ENCODE peak calls at places on chromosomes 16 and 17, in eight cellular contexts. Q is OCI-LY7, S is brain microvascular endothelial cell, O is HCT116, C is cardiac muscle cell, J is PC-9, H is lower lobe of right lung, P is colonic mucosa. L is an unnamed sample.

GRCh38 chr17:41621916-41622315 is 2.5 kb downstream of the KRT17 start:
- DNase-seq in P (no peak), S (no peak), H (no peak), C (no peak), Q (no peak), J (no peak), O (no peak), L (no peak)

GRCh38 chr16:66250686-66251405 is 115.6 kb upstream of the CDH5 start:
- DNase-seq in Q (no peak), C (peak; percentile 96), J (peak; percentile 16), S (peak; percentile 71), P (peak; percentile 48), H (peak; percentile 61), O (no peak), L (peak; percentile 60)

GRCh38 chr16:67928561-67929364 is 2.9 kb downstream of the CTRL start:
- DNase-seq in O (peak; percentile 24), J (no peak), H (peak; percentile 76), P (peak; percentile 84), Q (peak; percentile 80), C (peak; percentile 70), S (peak; percentile 34), L (peak; percentile 80)

GRCh38 chr16:86044241-86044671 is 145.3 kb downstream of the IRF8 start:
- DNase-seq in H (no peak), S (peak; percentile 2), P (no peak), Q (peak; percentile 46), J (no peak), O (peak; percentile 57), C (peak; percentile 64), L (peak; percentile 5)

GRCh38 chr16:57485916-57486857 is at the start of gene DOK4:
- DNase-seq in J (no peak), P (peak; percentile 88), H (peak; percentile 88), O (no peak), S (peak; percentile 48), C (peak; percentile 80), Q (peak; percentile 69), L (peak; percentile 75)

GRCh38 chr16:65617421-65617820 is 495.6 kb upstream of the CDH11 start:
- DNase-seq in H (no peak), J (no peak), Q (no peak), O (no peak), C (peak; percentile 13), S (no peak), P (no peak), L (no peak)

GRCh38 chr16:84786605-84787302 is 33.0 kb upstream of the CRISPLD2 start:
- DNase-seq in J (peak; percentile 83), C (no peak), O (no peak), S (no peak), H (no peak), P (peak; percentile 36), Q (no peak), L (no peak)

GRCh38 chr17:42586514-42587230 is 9.1 kb upstream of the PSMC3IP start:
- DNase-seq in J (no peak), H (no peak), C (no peak), P (no peak), Q (peak; percentile 67), O (no peak), S (no peak), L (no peak)

GRCh38 chr17:7851438-7852261 is 3.2 kb upstream of the TMEM88 start:
- DNase-seq in Q (peak; percentile 95), P (peak; percentile 92), J (no peak), O (no peak), S (peak; percentile 65), H (peak; percentile 94), C (peak; percentile 91), L (peak; percentile 94)

GRCh38 chr16:49027420-49027819 is 254.2 kb downstream of the CBLN1 start:
- DNase-seq in S (no peak), Q (no peak), O (no peak), H (no peak), C (no peak), P (no peak), J (no peak), L (no peak)

GRCh38 chr17:78275355-78275754 is 43.9 kb downstream of the TMEM235 start:
- DNase-seq in O (no peak), J (no peak), C (no peak), H (no peak), Q (no peak), P (no peak), S (no peak), L (no peak)

GRCh38 chr16:88543230-88543813 is 26.9 kb upstream of the ZC3H18 start:
- DNase-seq in H (no peak), S (no peak), O (no peak), J (no peak), Q (no peak), C (no peak), P (no peak), L (no peak)

GRCh38 chr17:47889734-47890529 is 6.1 kb upstream of the SP2 start:
- DNase-seq in C (peak; percentile 89), S (peak; percentile 75), Q (peak; percentile 83), P (peak; percentile 93), H (peak; percentile 92), O (peak; percentile 78), J (peak; percentile 74), L (peak; percentile 62)

GRCh38 chr16:5001571-5001970 is 32.2 kb downstream of the NAGPA start:
- DNase-seq in H (peak; percentile 44), O (no peak), J (no peak), S (no peak), C (no peak), P (no peak), Q (no peak), L (no peak)

GRCh38 chr17:63698381-63698885 is 1.5 kb downstream of the LIMD2 start:
- DNase-seq in S (no peak), P (no peak), H (no peak), C (no peak), O (no peak), J (no peak), Q (peak; percentile 65), L (no peak)

GRCh38 chr17:18948476-18949006 is 3.4 kb upstream of the SLC5A10 start:
- DNase-seq in P (no peak), O (no peak), H (no peak), J (no peak), S (no peak), C (no peak), Q (no peak), L (no peak)

GRCh38 chr17:39929657-39930407 is 2.3 kb downstream of the LRRC3C start:
- DNase-seq in J (peak; percentile 93), S (peak; percentile 63), Q (no peak), H (no peak), P (no peak), C (peak; percentile 83), O (no peak), L (peak; percentile 77)

GRCh38 chr17:29760279-29760721 is 137.6 kb upstream of the CORO6 start:
- DNase-seq in Q (peak; percentile 67), P (no peak), C (peak; percentile 47), O (no peak), S (peak; percentile 33), H (no peak), J (no peak), L (peak; percentile 5)

GRCh38 chr16:56231-56927 is 2.8 kb downstream of the SNRNP25 start:
- DNase-seq in J (no peak), O (no peak), C (no peak), S (no peak), P (no peak), H (no peak), Q (no peak), L (no peak)

GRCh38 chr17:10196936-10197335 is 1.5 kb downstream of the GAS7 start:
- DNase-seq in J (no peak), O (no peak), S (no peak), H (no peak), C (no peak), P (no peak), Q (no peak), L (peak; percentile 8)

GRCh38 chr17:10198509-10199249 is at the start of gene GAS7:
- DNase-seq in C (peak; percentile 56), O (no peak), P (peak; percentile 54), Q (no peak), J (no peak), S (no peak), H (peak; percentile 72), L (no peak)

GRCh38 chr17:10197721-10198508 is 491 bp downstream of the GAS7 start:
- DNase-seq in P (no peak), H (peak; percentile 57), J (no peak), S (no peak), C (no peak), Q (no peak), O (no peak), L (no peak)

GRCh38 chr17:10196384-10196783 is 2.0 kb downstream of the GAS7 start:
- DNase-seq in Q (no peak), P (no peak), O (no peak), C (no peak), S (no peak), J (no peak), H (no peak), L (no peak)

GRCh38 chr17:10197362-10197720 is 1.1 kb downstream of the GAS7 start:
- DNase-seq in H (no peak), Q (no peak), C (no peak), O (no peak), S (no peak), P (no peak), J (no peak), L (no peak)
- H3K4me3 ChIP-seq in H (peak overlapping the region; percentile 68), Q (no peak overlapping the region), C (peak overlapping the region; percentile 80), O (no peak overlapping the region), S (peak overlapping the region; percentile 50), P (peak overlapping the region; percentile 52), J (no peak overlapping the region), L (peak overlapping the region; percentile 61)

GRCh38 chr17:75704963-75705875 is 16.0 kb upstream of the ITGB4 start:
- DNase-seq in S (no peak), O (no peak), C (no peak), Q (no peak), H (no peak), P (no peak), J (no peak), L (no peak)
- TF ChIP-seq CTCF in S (no peak), O (no peak), C (no peak), Q (no peak), H (no peak), P (no peak), J (no peak), L (no peak)

GRCh38 chr17:50466371-50467113 is 2.1 kb downstream of the CHAD start:
- DNase-seq in J (no peak), S (no peak), P (peak; percentile 88), C (no peak), O (no peak), Q (no peak), H (no peak), L (no peak)
- H3K4me3 ChIP-seq in J (no peak overlapping the region), S (no peak overlapping the region), P (no peak overlapping the region), C (no peak overlapping the region), O (no peak overlapping the region), Q (no peak overlapping the region), H (no peak overlapping the region), L (no peak overlapping the region)

GRCh38 chr16:75566889-75567255 is 693 bp downstream of the GABARAPL2 start:
- DNase-seq in H (no peak), C (no peak), P (peak; percentile 34), O (no peak), J (no peak), S (no peak), Q (no peak), L (peak; percentile 34)

GRCh38 chr16:75570351-75571104 is 4.3 kb downstream of the GABARAPL2 start:
- DNase-seq in O (no peak), H (no peak), J (no peak), C (no peak), Q (peak; percentile 17), S (no peak), P (no peak), L (no peak)

GRCh38 chr16:75567911-75568310 is 1.7 kb downstream of the GABARAPL2 start:
- DNase-seq in Q (no peak), C (no peak), J (no peak), P (no peak), S (no peak), O (no peak), H (no peak), L (no peak)

GRCh38 chr16:75565640-75566039 is 539 bp upstream of the GABARAPL2 start:
- DNase-seq in H (no peak), O (no peak), Q (no peak), C (no peak), J (no peak), P (no peak), S (no peak), L (no peak)

GRCh38 chr16:75566040-75566888 is at the start of gene GABARAPL2:
- DNase-seq in S (peak; percentile 55), O (peak; percentile 50), C (peak; percentile 80), Q (peak; percentile 94), P (peak; percentile 88), H (peak; percentile 91), J (peak; percentile 57), L (peak; percentile 56)
- TF ChIP-seq CTCF in S (no peak), O (no peak), C (no peak), Q (no peak), P (no peak), H (no peak), J (no peak), L (no peak)

L was measured in foreskin fibroblast.